ENCODE peak calls at places on chromosomes 7 and 10, in ten cellular contexts. H, C, F, E, W, J, N, Z, A and L are unnamed samples. For H3K4me1 and H3K9me3, the result is how much of the 10 kb centered on the place peaks cover.

GRCh38 chr7:7175075-7175695 is 7.2 kb upstream of the C1GALT1 start:
- DNase-seq in H (no peak), C (no peak), F (no peak), E (no peak), W (no peak), J (peak), N (no peak), Z (no peak), A (peak), L (no peak)

GRCh38 chr7:46786221-46786951 is 795.5 kb downstream of the TNS3 start:
- DNase-seq in H (no peak), C (peak), F (no peak), E (peak), W (no peak), J (peak), N (no peak), Z (no peak), A (peak), L (peak)

GRCh38 chr10:84563868-84564267 is 235.5 kb downstream of the CCSER2 start:
- DNase-seq in H (no peak), C (no peak), F (no peak), E (no peak), W (no peak), J (no peak), N (no peak), Z (no peak), A (no peak), L (no peak)

GRCh38 chr10:131743190-131744151 is 157.3 kb upstream of the PPP2R2D start:
- DNase-seq in H (no peak), C (no peak), F (no peak), E (no peak), W (no peak), J (no peak), N (no peak), Z (peak), A (no peak), L (no peak)

GRCh38 chr10:125441151-125441550 is 241.8 kb downstream of the TEX36 start:
- DNase-seq in H (no peak), C (peak), F (no peak), E (peak), W (no peak), J (peak), N (no peak), Z (no peak), A (peak), L (no peak)

GRCh38 chr10:129968937-129969527 is 5.0 kb upstream of the EBF3 start:
- DNase-seq in H (peak), C (peak), F (peak), E (peak), W (peak), J (peak), N (no peak), Z (peak), A (no peak), L (no peak)

GRCh38 chr7:139526578-139527544 is 3.4 kb downstream of the CLEC2L start:
- DNase-seq in H (no peak), C (peak), F (no peak), E (peak), W (peak), J (peak), N (no peak), Z (no peak), A (peak), L (no peak)

GRCh38 chr7:36216063-36216684 is 63.1 kb downstream of the EEPD1 start:
- DNase-seq in H (no peak), C (peak), F (peak), E (peak), W (peak), J (peak), N (no peak), Z (no peak), A (peak), L (no peak)

GRCh38 chr7:106640368-106641141 is 20.4 kb downstream of the CCDC71L start:
- DNase-seq in H (no peak), C (peak), F (no peak), E (no peak), W (peak), J (peak), N (no peak), Z (no peak), A (peak), L (no peak)

GRCh38 chr10:9294132-9294663 is 1239.7 kb downstream of the GATA3 start:
- DNase-seq in H (no peak), C (no peak), F (no peak), E (no peak), W (no peak), J (no peak), N (no peak), Z (no peak), A (no peak), L (no peak)

GRCh38 chr7:95391761-95392160 is 4.4 kb downstream of the PON3 start:
- DNase-seq in H (no peak), C (no peak), F (no peak), E (no peak), W (no peak), J (no peak), N (no peak), Z (no peak), A (no peak), L (no peak)

GRCh38 chr10:3774018-3774813 is 10.8 kb downstream of the KLF6 start:
- DNase-seq in H (no peak), C (peak), F (no peak), E (no peak), W (peak), J (peak), N (no peak), Z (no peak), A (peak), L (no peak)

GRCh38 chr10:129921065-129921670 is 42.9 kb downstream of the EBF3 start:
- DNase-seq in H (no peak), C (no peak), F (no peak), E (no peak), W (no peak), J (no peak), N (no peak), Z (no peak), A (no peak), L (no peak)

GRCh38 chr10:104642311-104643022 is 1.4 kb downstream of the SORCS3 start:
- DNase-seq in H (peak), C (no peak), F (peak), E (no peak), W (no peak), J (peak), N (no peak), Z (peak), A (peak), L (no peak)

GRCh38 chr10:112227331-112227961 is 43.9 kb upstream of the GPAM start:
- DNase-seq in H (no peak), C (no peak), F (peak), E (no peak), W (no peak), J (peak), N (no peak), Z (no peak), A (peak), L (no peak)

DNA sequence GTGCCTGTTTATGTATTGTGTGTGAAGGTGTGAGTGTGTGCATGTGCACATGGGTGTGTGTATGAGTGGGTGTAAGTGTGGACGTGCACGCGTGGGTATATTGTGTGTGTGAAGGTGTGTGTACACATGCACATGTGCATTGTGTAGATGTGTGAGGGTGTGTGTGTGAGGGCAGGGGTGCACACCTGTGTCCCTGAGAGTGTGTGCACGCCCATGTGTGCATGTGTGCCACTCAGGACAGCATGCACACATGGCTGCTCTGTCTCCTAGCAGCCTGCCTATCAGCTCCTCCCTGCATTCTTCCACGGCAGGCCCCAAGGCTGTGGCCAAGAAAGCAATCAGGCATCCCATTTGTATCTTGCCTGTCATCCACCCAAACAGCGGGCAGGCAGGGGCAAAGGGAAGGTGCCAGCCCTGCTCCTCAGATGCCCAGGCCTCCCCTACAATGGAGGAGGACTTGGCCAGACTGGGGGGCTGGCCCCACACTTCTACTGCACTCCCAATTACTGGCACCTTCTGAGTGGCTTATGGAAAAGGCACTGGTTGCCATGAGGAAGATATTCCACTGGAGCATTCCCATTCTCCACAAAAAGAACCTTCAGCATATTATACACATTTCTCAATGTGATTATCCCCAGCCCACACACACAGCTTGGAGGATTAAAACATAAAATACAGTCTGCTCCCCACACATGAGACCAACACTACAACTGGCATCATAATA is 380.4 kb upstream of the ZMIZ1 start:
- DNase-seq in H (no peak), C (no peak), F (no peak), E (no peak), W (no peak), J (no peak), N (no peak), Z (no peak), A (no peak), L (no peak)
- H3K4me1 ChIP-seq in H (under half), C (under half), F (under half), E (under half), W (under half), J (under half), N (under half), Z (under half), A (under half), L (under half)

GRCh38 chr10:53597835-53598251 is 825.3 kb upstream of the MBL2 start:
- DNase-seq in H (peak), C (no peak), F (no peak), E (peak), W (peak), J (no peak), N (no peak), Z (peak), A (peak), L (no peak)
- H3K9ac ChIP-seq in H (no peak), C (no peak), F (no peak), E (no peak), W (no peak), J (no peak), N (no peak), Z (no peak), A (no peak), L (no peak)

GRCh38 chr7:154840086-154840485 is 162.8 kb downstream of the PAXIP1 start:
- DNase-seq in H (no peak), C (no peak), F (no peak), E (no peak), W (no peak), J (no peak), N (no peak), Z (no peak), A (no peak), L (no peak)
- H3K9me3 ChIP-seq in H (under half), C (under half), F (under half), E (under half), W (under half), J (under half), N (under half), Z (under half), A (under half), L (under half)

GRCh38 chr7:134992626-134993179 is 6.4 kb downstream of the AGBL3 start:
- DNase-seq in H (no peak), C (peak), F (no peak), E (no peak), W (no peak), J (no peak), N (no peak), Z (no peak), A (peak), L (no peak)

GRCh38 chr7:134988161-134988560 is 1.9 kb downstream of the AGBL3 start:
- DNase-seq in H (no peak), C (no peak), F (no peak), E (no peak), W (no peak), J (no peak), N (no peak), Z (no peak), A (no peak), L (no peak)

GRCh38 chr7:134993877-134994456 is 7.7 kb downstream of the AGBL3 start:
- DNase-seq in H (no peak), C (no peak), F (no peak), E (no peak), W (no peak), J (no peak), N (no peak), Z (no peak), A (no peak), L (no peak)

GRCh38 chr7:134995239-134996096 is 9.2 kb downstream of the AGBL3 start:
- DNase-seq in H (no peak), C (no peak), F (no peak), E (no peak), W (peak), J (no peak), N (no peak), Z (no peak), A (no peak), L (no peak)

GRCh38 chr7:134991469-134992339 is 5.4 kb downstream of the AGBL3 start:
- DNase-seq in H (no peak), C (no peak), F (peak), E (no peak), W (no peak), J (no peak), N (no peak), Z (no peak), A (peak), L (no peak)
- H3K4me1 ChIP-seq in H (under half), C (under half), F (half or more), E (under half), W (under half), J (under half), N (under half), Z (under half), A (under half), L (under half)

GRCh38 chr7:339062-339342 is 49.0 kb downstream of the FOXL3 start:
- DNase-seq in H (no peak), C (no peak), F (no peak), E (no peak), W (no peak), J (no peak), N (no peak), Z (no peak), A (no peak), L (no peak)
- H3K9ac ChIP-seq in H (no peak), C (no peak), F (no peak), E (no peak), W (no peak), J (no peak), N (no peak), Z (no peak), A (no peak), L (no peak)

GRCh38 chr7:23546897-23547572 is 15.3 kb upstream of the TRA2A start:
- DNase-seq in H (peak), C (peak), F (peak), E (peak), W (peak), J (peak), N (peak), Z (peak), A (peak), L (peak)
- H3K9me3 ChIP-seq in H (under half), C (under half), F (under half), E (under half), W (under half), J (under half), N (under half), Z (under half), A (under half), L (under half)

GRCh38 chr10:88113232-88113631 is 249.8 kb downstream of the PTEN start:
- DNase-seq in H (no peak), C (no peak), F (no peak), E (no peak), W (no peak), J (no peak), N (no peak), Z (no peak), A (no peak), L (no peak)
- H3K4me1 ChIP-seq in H (under half), C (under half), F (under half), E (under half), W (under half), J (under half), N (under half), Z (under half), A (under half), L (under half)

GRCh38 chr10:11098628-11099027 is 81.0 kb downstream of the CELF2 start:
- DNase-seq in H (no peak), C (no peak), F (no peak), E (no peak), W (no peak), J (no peak), N (no peak), Z (no peak), A (no peak), L (no peak)
- H3K9ac ChIP-seq in H (no peak), C (no peak), F (no peak), E (no peak), W (peak), J (no peak), N (no peak), Z (no peak), A (no peak), L (no peak)

GRCh38 chr10:110048781-110049180 is 41.0 kb downstream of the ADD3 start:
- DNase-seq in H (no peak), C (no peak), F (no peak), E (no peak), W (no peak), J (no peak), N (no peak), Z (no peak), A (no peak), L (no peak)
- H3K9me3 ChIP-seq in H (under half), C (under half), F (under half), E (under half), W (under half), J (under half), N (under half), Z (under half), A (under half), L (under half)

GRCh38 chr10:33103980-33104379 is 145.9 kb upstream of the ITGB1 start:
- DNase-seq in H (no peak), C (no peak), F (no peak), E (no peak), W (no peak), J (no peak), N (no peak), Z (no peak), A (no peak), L (no peak)
- H3K4me1 ChIP-seq in H (under half), C (under half), F (under half), E (under half), W (under half), J (under half), N (under half), Z (under half), A (under half), L (under half)